ENCODE peak calls at places on chromosomes 11 and 22, in ten cellular contexts. R, W, C, Q, L, P, Y, X, U and J are unnamed samples. For H3K4me1, the result is how much of the 10 kb centered on the place peaks cover.

GRCh38 chr22:21920341-21921183 is 32.1 kb downstream of the PPM1F start:
- DNase-seq in P (no peak), Y (no peak), L (no peak), X (no peak), Q (no peak), C (no peak), W (no peak), U (no peak), R (no peak), J (no peak)

GRCh38 chr22:22753526-22754267 is 109.3 kb downstream of the GGTLC2 start:
- DNase-seq in Y (peak), P (peak), R (peak), C (peak), Q (no peak), W (no peak), L (no peak), U (peak), X (no peak), J (peak)

GRCh38 chr11:111605681-111606080 is 3.4 kb downstream of the SIK2 start:
- DNase-seq in Q (no peak), L (no peak), C (no peak), Y (no peak), W (no peak), U (no peak), P (no peak), R (no peak), X (no peak), J (no peak)

GRCh38 chr22:39308614-39309363 is 10.6 kb downstream of the RPL3 start:
- DNase-seq in C (no peak), W (peak), P (peak), L (peak), X (peak), U (peak), Y (peak), Q (no peak), R (no peak), J (no peak)

GRCh38 chr11:85826096-85826855 is 15.3 kb upstream of the SYTL2 start:
- DNase-seq in P (no peak), C (no peak), Y (no peak), W (peak), U (peak), X (no peak), L (peak), Q (no peak), R (no peak), J (peak)

GRCh38 chr11:47359586-47359985 is 7.1 kb upstream of the MYBPC3 start:
- DNase-seq in Q (no peak), P (no peak), L (no peak), C (no peak), W (no peak), R (no peak), Y (peak), U (no peak), X (no peak), J (peak)

GRCh38 chr11:73360743-73361369 is 15.3 kb upstream of the RELT start:
- DNase-seq in Q (no peak), L (no peak), W (no peak), P (no peak), C (no peak), R (no peak), U (no peak), X (no peak), Y (no peak), J (no peak)

GRCh38 chr22:36052505-36052941 is 23.9 kb upstream of the RBFOX2 start:
- DNase-seq in Y (no peak), X (no peak), R (no peak), U (peak), P (peak), W (no peak), C (no peak), Q (no peak), L (no peak), J (no peak)

GRCh38 chr11:77085652-77086051 is 17.0 kb upstream of the OMP start:
- DNase-seq in W (peak), L (no peak), C (no peak), P (peak), Y (peak), X (peak), U (no peak), Q (no peak), R (no peak), J (no peak)

GRCh38 chr11:75583710-75584658 is 21.9 kb downstream of the SERPINH1 start:
- DNase-seq in U (no peak), Y (peak), R (no peak), C (peak), X (no peak), W (peak), Q (no peak), L (peak), P (peak), J (peak)

GRCh38 chr22:48247829-48248228 is 1485.4 kb downstream of the TBC1D22A start:
- DNase-seq in Q (no peak), U (no peak), Y (peak), P (no peak), C (no peak), R (no peak), L (no peak), W (no peak), X (peak), J (no peak)

GRCh38 chr11:123392813-123393212 is 37.3 kb upstream of the GRAMD1B start:
- DNase-seq in X (no peak), W (no peak), Y (no peak), C (no peak), P (no peak), U (no peak), R (no peak), L (no peak), Q (no peak), J (no peak)

GRCh38 chr11:22732588-22732987 is 66.2 kb downstream of the GAS2 start:
- DNase-seq in L (no peak), P (no peak), W (no peak), U (no peak), C (no peak), Y (no peak), R (no peak), X (no peak), Q (no peak), J (no peak)

GRCh38 chr22:21952586-21953571 is at the start of gene PPM1F:
- DNase-seq in Y (peak), R (peak), P (peak), U (peak), W (peak), X (peak), Q (peak), L (peak), C (peak), J (peak)

GRCh38 chr11:35943761-35944502 is at the start of gene LDLRAD3:
- DNase-seq in W (peak), U (peak), P (peak), L (peak), X (peak), C (peak), Y (peak), R (peak), Q (no peak), J (peak)

GRCh38 chr11:26992031-26992541 is 1.8 kb upstream of the FIBIN start:
- DNase-seq in P (no peak), W (no peak), L (peak), X (no peak), C (no peak), Q (no peak), U (no peak), R (no peak), Y (no peak), J (no peak)

GRCh38 chr22:43467171-43467570 is 55.4 kb downstream of the MPPED1 start:
- DNase-seq in Y (peak), R (no peak), C (no peak), L (no peak), W (peak), X (no peak), Q (no peak), U (no peak), P (no peak), J (no peak)

GRCh38 chr22:43465291-43466015 is 53.6 kb downstream of the MPPED1 start:
- DNase-seq in C (no peak), U (no peak), P (no peak), X (no peak), W (no peak), Q (no peak), R (no peak), L (no peak), Y (peak), J (no peak)

GRCh38 chr22:43466710-43467109 is 54.9 kb downstream of the MPPED1 start:
- DNase-seq in W (no peak), R (no peak), X (no peak), L (no peak), Q (no peak), U (no peak), P (no peak), C (no peak), Y (peak), J (no peak)

GRCh38 chr22:43464809-43465208 is 53.0 kb downstream of the MPPED1 start:
- DNase-seq in Y (no peak), L (no peak), X (no peak), P (no peak), Q (no peak), W (no peak), C (no peak), U (no peak), R (no peak), J (no peak)

GRCh38 chr22:43462701-43463100 is 50.9 kb downstream of the MPPED1 start:
- DNase-seq in Q (no peak), X (no peak), Y (no peak), W (no peak), L (no peak), P (no peak), C (no peak), U (no peak), R (no peak), J (no peak)
- TF ChIP-seq POLR2A in Q (no peak), X (no peak), Y (no peak), W (no peak), L (no peak), P (no peak), C (no peak), U (no peak), R (no peak), J (no peak)

GRCh38 chr22:37996079-37996478 is 11.7 kb upstream of the SOX10 start:
- DNase-seq in X (no peak), W (no peak), Q (no peak), C (no peak), L (no peak), R (no peak), Y (peak), U (no peak), P (no peak), J (no peak)
- H3K4me3 ChIP-seq in X (no peak), W (no peak), Q (no peak), C (no peak), L (no peak), R (no peak), Y (no peak), U (no peak), P (no peak), J (no peak)

DNA sequence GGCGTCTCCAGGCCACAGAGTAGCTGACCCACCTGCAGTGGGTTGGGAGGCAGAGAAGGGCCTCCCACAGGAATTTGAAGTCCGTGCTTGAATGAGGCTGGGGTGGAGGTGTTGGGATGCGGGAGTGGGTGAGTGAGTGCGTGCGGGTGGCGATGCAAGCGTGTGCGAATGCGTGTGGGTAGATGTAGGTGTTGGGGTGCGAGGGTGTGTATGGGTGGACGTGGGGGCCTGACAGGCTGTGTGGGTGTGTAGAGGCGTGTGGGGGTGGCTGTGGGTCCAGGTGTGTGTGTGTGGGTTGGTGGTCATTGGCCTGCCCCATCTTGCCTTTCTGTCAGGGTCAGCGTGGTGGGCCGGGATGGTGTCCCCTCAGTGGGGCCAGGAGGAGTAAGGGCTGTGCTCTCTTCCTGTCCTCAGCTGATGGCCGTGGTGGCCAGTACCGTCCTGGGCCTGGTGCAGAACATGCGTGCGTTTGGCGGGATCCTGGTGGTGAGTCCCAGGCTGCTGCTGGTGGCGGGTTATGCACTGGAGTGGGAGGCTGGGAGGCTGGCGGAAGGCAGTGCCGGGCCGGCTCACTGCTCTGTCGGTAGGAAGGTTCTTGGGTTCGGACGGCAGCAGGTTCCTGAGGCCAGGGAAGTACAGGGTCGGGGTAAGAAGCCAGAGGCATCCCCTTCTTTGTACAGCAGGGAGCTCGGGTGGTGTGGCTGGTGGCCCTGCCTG is 35.0 kb downstream of the TPCN2 start:
- DNase-seq in R (no peak), C (no peak), W (no peak), Q (no peak), X (no peak), U (no peak), L (no peak), P (no peak), Y (no peak), J (no peak)
- H3K4me1 ChIP-seq in R (under half), C (under half), W (under half), Q (under half), X (under half), U (under half), L (under half), P (under half), Y (under half), J (under half)

GRCh38 chr11:68012843-68013610 is 2.9 kb downstream of the ALDH3B1 start:
- DNase-seq in Q (no peak), X (no peak), C (no peak), R (peak), L (no peak), U (peak), W (no peak), Y (no peak), P (no peak), J (no peak)
- TF ChIP-seq POLR2A in Q (no peak), X (no peak), C (peak), R (peak), L (no peak), U (no peak), W (no peak), Y (no peak), P (no peak), J (no peak)

GRCh38 chr11:65718531-65718930 is 2.1 kb downstream of the RNASEH2C start:
- DNase-seq in Y (no peak), X (no peak), Q (no peak), P (no peak), C (no peak), W (no peak), U (no peak), R (no peak), L (no peak), J (no peak)
- H3K4me3 ChIP-seq in Y (no peak), X (no peak), Q (no peak), P (peak), C (no peak), W (no peak), U (no peak), R (no peak), L (no peak), J (peak)

DNA sequence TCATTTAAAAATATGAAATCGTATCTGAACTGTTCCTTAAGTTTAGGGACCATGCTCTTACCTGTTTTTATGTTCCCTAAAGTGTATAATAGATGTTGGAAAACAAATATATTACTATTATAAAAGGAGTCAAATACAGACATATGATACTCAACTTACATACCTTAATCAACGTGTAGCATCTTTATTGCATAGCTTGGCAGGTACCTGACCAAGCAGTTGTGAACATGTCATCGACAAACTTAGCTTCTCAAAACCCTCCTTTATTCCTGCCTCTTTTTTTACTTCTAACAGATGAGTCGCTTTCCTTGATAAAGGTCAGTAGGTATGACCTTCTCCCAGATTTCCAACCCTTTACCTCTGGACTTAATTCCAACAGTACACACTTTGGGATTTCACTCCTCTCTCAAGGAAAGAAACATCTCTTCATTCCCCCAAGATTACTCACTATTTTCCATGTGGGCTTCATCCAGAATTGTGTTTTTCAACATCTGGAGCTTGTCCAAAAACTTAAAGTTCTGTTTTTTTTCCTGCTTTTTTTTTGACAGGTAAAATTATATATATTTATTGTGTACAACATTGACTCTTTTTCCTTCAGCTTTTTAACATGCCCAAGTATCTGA is 11.9 kb downstream of the HIPK3 start:
- DNase-seq in Y (no peak), R (no peak), X (no peak), Q (no peak), U (no peak), C (no peak), W (no peak), L (no peak), P (no peak), J (no peak)
- H3K4me1 ChIP-seq in Y (under half), R (under half), X (half or more), Q (under half), U (half or more), C (half or more), W (under half), L (under half), P (half or more), J (half or more)

DNA sequence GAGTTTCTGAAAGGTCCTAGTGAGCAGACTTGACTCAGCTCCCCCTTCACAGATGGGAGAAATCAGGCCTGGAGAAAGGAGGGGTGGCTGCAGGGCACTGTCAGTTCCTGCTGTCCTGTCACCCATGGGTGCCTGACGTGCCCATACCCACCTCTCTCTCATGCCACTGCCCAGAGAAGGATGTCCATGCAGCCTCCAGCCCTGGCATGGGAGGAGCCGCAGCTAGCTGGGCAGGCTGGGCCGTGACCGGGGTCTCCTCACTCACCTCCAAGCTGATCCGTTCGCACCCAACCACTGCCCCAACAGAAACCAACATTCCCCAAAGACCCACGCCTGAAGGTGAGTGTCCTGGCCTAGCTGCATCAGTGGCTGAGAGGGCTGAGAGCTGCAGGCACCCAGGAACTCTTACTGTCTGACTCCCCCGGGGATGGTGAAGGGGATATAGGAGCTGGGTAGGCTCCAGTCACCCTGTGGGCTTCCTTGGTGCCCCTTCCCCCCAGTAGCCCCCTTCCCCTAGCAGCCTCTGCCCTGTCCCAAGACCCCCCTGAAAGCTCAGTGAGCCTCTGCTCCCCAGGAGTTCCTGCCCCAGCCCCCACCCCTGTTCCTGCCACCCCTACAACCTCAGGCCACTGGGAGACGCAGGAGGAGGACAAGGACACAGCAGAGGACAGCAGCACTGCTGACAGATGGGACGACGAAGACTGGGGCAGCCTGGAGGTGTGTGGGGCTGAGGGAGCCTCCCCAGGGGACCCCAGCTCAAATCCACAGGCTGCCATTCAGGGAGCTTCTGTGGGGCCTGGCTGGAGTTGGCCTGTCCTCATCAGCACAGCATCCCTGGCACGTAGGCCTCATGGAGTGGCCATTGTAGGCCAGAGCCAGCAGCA is 11.8 kb downstream of the SCYL1 start:
- DNase-seq in P (no peak), R (no peak), L (no peak), C (no peak), Q (no peak), W (no peak), Y (no peak), X (no peak), U (no peak), J (no peak)
- TF ChIP-seq POLR2A in P (no peak), R (no peak), L (no peak), C (no peak), Q (no peak), W (no peak), Y (no peak), X (no peak), U (no peak), J (no peak)